ENCODE peak calls at places on chromosomes 2 and 18, in nine cellular contexts. K is stimulated activated CD8-positive, alpha-beta memory T cell treated with anti-CD3 and anti-CD28 coated beads, Interleukin-15, amount 100 ng/mL, for 24 hours; X is HTR-8/SVneo; T is OCI-M1; I is tibial artery; F is mammary epithelial cell; Q is nephron progenitor cell; W is HEK293T; O is T-helper 17 cell. G is an unnamed sample.

GRCh38 chr2:144475044-144475443 is 44.9 kb downstream of the ZEB2 start:
- DNase-seq in I (no peak), Q (no peak), F (no peak), T (no peak), O (no peak), X (no peak), K (no peak), W (no peak), G (peak; percentile 33)

GRCh38 chr2:9002637-9003365 is 683 bp downstream of the MBOAT2 start:
- DNase-seq in F (peak; percentile 39), K (no peak), T (no peak), X (no peak), I (peak; percentile 65), W (peak; percentile 24), O (no peak), Q (peak; percentile 57), G (no peak)

GRCh38 chr2:42100696-42101585 is 53.1 kb downstream of the PKDCC start:
- DNase-seq in F (no peak), X (no peak), I (peak; percentile 80), K (no peak), T (no peak), W (no peak), O (peak; percentile 73), Q (peak; percentile 45), G (no peak)

GRCh38 chr2:235026137-235026536 is 74.3 kb downstream of the SH3BP4 start:
- DNase-seq in T (no peak), O (no peak), F (peak; percentile 99), Q (no peak), K (no peak), X (peak; percentile 61), I (no peak), W (no peak), G (peak; percentile 48)

GRCh38 chr2:236614566-236614965 is 44.9 kb downstream of the ACKR3 start:
- DNase-seq in X (no peak), F (no peak), K (no peak), I (no peak), Q (no peak), W (no peak), O (no peak), T (no peak), G (no peak)

GRCh38 chr2:129087133-129087813 is 768.6 kb upstream of the HS6ST1 start:
- DNase-seq in F (peak; percentile 90), K (no peak), O (no peak), T (no peak), W (no peak), I (no peak), X (no peak), Q (no peak), G (no peak)

GRCh38 chr2:232458661-232459418 is 2.9 kb downstream of the ALPI start:
- DNase-seq in W (no peak), Q (no peak), O (no peak), X (no peak), I (peak; percentile 55), K (no peak), T (no peak), F (no peak), G (no peak)

GRCh38 chr2:85706604-85707296 is 12.6 kb downstream of the GNLY start:
- DNase-seq in W (no peak), X (no peak), I (peak; percentile 77), O (no peak), T (peak; percentile 6), F (no peak), Q (no peak), K (no peak), G (no peak)

GRCh38 chr2:48433682-48434081 is 96.3 kb upstream of the STON1 start:
- DNase-seq in O (no peak), I (no peak), W (no peak), F (no peak), Q (no peak), T (peak; percentile 38), X (no peak), K (no peak), G (no peak)

GRCh38 chr2:126704434-126705165 is 48.6 kb downstream of the GYPC start:
- DNase-seq in Q (no peak), O (no peak), X (no peak), W (no peak), F (no peak), T (no peak), K (no peak), I (no peak), G (no peak)

GRCh38 chr2:16765356-16765755 is 99.7 kb upstream of the CYRIA start:
- DNase-seq in O (no peak), T (no peak), K (no peak), F (no peak), X (no peak), I (no peak), Q (no peak), W (no peak), G (no peak)

GRCh38 chr2:111247491-111247890 is 126.8 kb downstream of the BCL2L11 start:
- DNase-seq in I (no peak), W (no peak), X (no peak), K (no peak), F (no peak), Q (no peak), O (no peak), T (no peak), G (no peak)

GRCh38 chr2:150639917-150640538 is 152.6 kb upstream of the RND3 start:
- DNase-seq in W (no peak), K (no peak), T (no peak), O (no peak), X (no peak), Q (no peak), I (no peak), F (no peak), G (no peak)

GRCh38 chr2:186848873-186849578 is at the start of gene ZSWIM2:
- DNase-seq in W (peak; percentile 58), X (peak; percentile 70), F (peak; percentile 76), K (no peak), O (no peak), Q (peak; percentile 88), T (no peak), I (peak; percentile 78), G (peak; percentile 19)

GRCh38 chr2:236636261-236636660 is 66.6 kb downstream of the ACKR3 start:
- DNase-seq in O (no peak), Q (no peak), T (no peak), X (no peak), F (no peak), W (no peak), K (no peak), I (peak; percentile 43), G (no peak)

GRCh38 chr18:79566841-79567370 is 112.7 kb upstream of the CTDP1 start:
- DNase-seq in O (no peak), Q (no peak), X (no peak), K (no peak), W (no peak), I (no peak), T (no peak), F (no peak), G (no peak)

GRCh38 chr2:128734521-128735295 is 416.0 kb upstream of the HS6ST1 start:
- DNase-seq in K (no peak), X (peak; percentile 49), Q (no peak), W (no peak), I (no peak), O (no peak), T (no peak), F (no peak), G (no peak)

GRCh38 chr2:84947010-84947593 is 23.9 kb upstream of the KCMF1 start:
- DNase-seq in F (no peak), I (no peak), O (no peak), K (no peak), W (no peak), Q (no peak), X (no peak), T (no peak), G (no peak)

GRCh38 chr2:191927319-191927867 is 80.5 kb upstream of the CAVIN2 start:
- DNase-seq in K (no peak), T (peak; percentile 41), O (no peak), Q (no peak), F (peak; percentile 69), I (no peak), W (no peak), X (peak; percentile 56), G (peak; percentile 23)